ENCODE peak calls at places on chromosomes 2 and 18, in five cellular contexts. J is NT2/D1, Z is GM12878, V is HepG2, H is H1. I is an unnamed sample.

GRCh38 chr2:116879646-116880045 is 934.8 kb upstream of the DDX18 start:
- DNase-seq in J (no peak), Z (no peak), V (no peak), H (no peak), I (no peak)

GRCh38 chr18:75687626-75688025 is 260.1 kb upstream of the SMIM21 start:
- DNase-seq in J (no peak), Z (no peak), V (no peak), H (no peak), I (no peak)

GRCh38 chr2:39871291-39871761 is 92.3 kb upstream of the THUMPD2 start:
- DNase-seq in J (no peak), Z (no peak), V (no peak), H (no peak), I (no peak)

GRCh38 chr2:12923907-12924610 is 207.3 kb downstream of the TRIB2 start:
- DNase-seq in J (no peak), Z (no peak), V (no peak), H (no peak), I (no peak)

GRCh38 chr2:184756885-184757284 is 158.6 kb downstream of the ZNF804A start:
- DNase-seq in J (no peak), Z (no peak), V (no peak), H (no peak), I (no peak)

GRCh38 chr2:17373736-17374135 is 144.5 kb downstream of the RAD51AP2 start:
- DNase-seq in J (no peak), Z (no peak), V (no peak), H (no peak), I (no peak)

GRCh38 chr18:59898609-59899297 is 1.0 kb upstream of the PMAIP1 start:
- DNase-seq in J (no peak), Z (no peak), V (no peak), H (no peak), I (no peak)

GRCh38 chr18:20966795-20967194 is 144.8 kb downstream of the ROCK1 start:
- DNase-seq in J (no peak), Z (no peak), V (no peak), H (no peak), I (no peak)

GRCh38 chr2:127431408-127432023 is 13.3 kb downstream of the PROC start:
- DNase-seq in J (no peak), Z (no peak), V (no peak), H (no peak), I (no peak)

GRCh38 chr2:113133696-113134558 is 6.5 kb downstream of the IL1RN start:
- DNase-seq in J (no peak), Z (no peak), V (no peak), H (no peak), I (no peak)

GRCh38 chr2:168700615-168701245 is 101.7 kb upstream of the NOSTRIN start:
- DNase-seq in J (no peak), Z (no peak), V (no peak), H (no peak), I (no peak)

GRCh38 chr18:8562065-8562464 is 47.2 kb upstream of the RAB12 start:
- DNase-seq in J (no peak), Z (no peak), V (no peak), H (no peak), I (no peak)

GRCh38 chr18:31244737-31245432 is 73.1 kb upstream of the DSG1 start:
- DNase-seq in J (no peak), Z (no peak), V (peak), H (no peak), I (no peak)

GRCh38 chr2:173751245-173751975 is 213.8 kb downstream of the SP3 start:
- DNase-seq in J (no peak), Z (no peak), V (no peak), H (no peak), I (no peak)

GRCh38 chr2:200962821-200963128 is 685 bp downstream of the ORC2 start:
- DNase-seq in J (no peak), Z (no peak), V (no peak), H (no peak), I (no peak)

GRCh38 chr2:48508461-48509124 is 21.4 kb upstream of the STON1 start:
- DNase-seq in J (peak), Z (no peak), V (peak), H (peak), I (no peak)

GRCh38 chr2:21814588-21815192 is 690.9 kb downstream of the TDRD15 start:
- DNase-seq in J (no peak), Z (no peak), V (no peak), H (no peak), I (no peak)

GRCh38 chr18:45248240-45248903 is 366.9 kb upstream of the SLC14A2 start:
- DNase-seq in J (no peak), Z (no peak), V (no peak), H (no peak), I (no peak)

GRCh38 chr2:222862068-222862914 is 1.5 kb downstream of the ACSL3 start:
- DNase-seq in J (no peak), Z (no peak), V (no peak), H (no peak), I (no peak)

GRCh38 chr2:203580846-203581245 is 45.7 kb upstream of the RAPH1 start:
- DNase-seq in J (no peak), Z (no peak), V (no peak), H (no peak), I (no peak)

GRCh38 chr2:21467910-21468309 is 344.1 kb downstream of the TDRD15 start:
- DNase-seq in J (peak), Z (peak), V (no peak), H (no peak), I (no peak)

GRCh38 chr2:50448556-50448955 is 583.4 kb downstream of the NRXN1 start:
- DNase-seq in J (no peak), Z (no peak), V (no peak), H (no peak), I (no peak)

GRCh38 chr2:217102941-217103340 is 243.1 kb upstream of the TNP1 start:
- DNase-seq in J (no peak), Z (no peak), V (no peak), H (no peak), I (no peak)

GRCh38 chr18:47254341-47254939 is 3.0 kb upstream of the SKOR2 start:
- DNase-seq in J (peak), Z (no peak), V (peak), H (no peak), I (peak)

DNA sequence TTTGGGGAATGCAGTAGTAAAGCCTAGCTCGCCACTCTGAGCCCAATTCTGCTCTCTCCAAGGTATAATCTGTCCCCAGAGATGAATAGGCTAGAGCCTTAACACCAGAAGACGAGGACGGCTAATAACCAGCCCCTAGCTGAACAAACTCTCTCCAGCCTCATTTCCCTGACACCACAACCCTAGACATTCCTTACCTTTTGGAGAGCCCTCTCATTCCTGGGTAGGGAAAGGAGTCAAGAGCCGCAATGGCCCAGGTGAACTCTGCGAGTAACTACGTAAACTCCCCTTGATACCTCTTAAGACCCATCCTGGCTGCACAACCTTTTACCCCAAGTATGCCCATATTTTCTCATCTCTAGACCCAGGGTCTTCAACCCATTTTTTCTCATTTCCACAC is 722.9 kb downstream of the BCL11A start:
- DNase-seq in J (no peak), Z (no peak), V (no peak), H (no peak), I (no peak)
- TF ChIP-seq SUZ12 in J (no peak), Z (no peak), V (no peak), H (no peak), I (no peak)

DNA sequence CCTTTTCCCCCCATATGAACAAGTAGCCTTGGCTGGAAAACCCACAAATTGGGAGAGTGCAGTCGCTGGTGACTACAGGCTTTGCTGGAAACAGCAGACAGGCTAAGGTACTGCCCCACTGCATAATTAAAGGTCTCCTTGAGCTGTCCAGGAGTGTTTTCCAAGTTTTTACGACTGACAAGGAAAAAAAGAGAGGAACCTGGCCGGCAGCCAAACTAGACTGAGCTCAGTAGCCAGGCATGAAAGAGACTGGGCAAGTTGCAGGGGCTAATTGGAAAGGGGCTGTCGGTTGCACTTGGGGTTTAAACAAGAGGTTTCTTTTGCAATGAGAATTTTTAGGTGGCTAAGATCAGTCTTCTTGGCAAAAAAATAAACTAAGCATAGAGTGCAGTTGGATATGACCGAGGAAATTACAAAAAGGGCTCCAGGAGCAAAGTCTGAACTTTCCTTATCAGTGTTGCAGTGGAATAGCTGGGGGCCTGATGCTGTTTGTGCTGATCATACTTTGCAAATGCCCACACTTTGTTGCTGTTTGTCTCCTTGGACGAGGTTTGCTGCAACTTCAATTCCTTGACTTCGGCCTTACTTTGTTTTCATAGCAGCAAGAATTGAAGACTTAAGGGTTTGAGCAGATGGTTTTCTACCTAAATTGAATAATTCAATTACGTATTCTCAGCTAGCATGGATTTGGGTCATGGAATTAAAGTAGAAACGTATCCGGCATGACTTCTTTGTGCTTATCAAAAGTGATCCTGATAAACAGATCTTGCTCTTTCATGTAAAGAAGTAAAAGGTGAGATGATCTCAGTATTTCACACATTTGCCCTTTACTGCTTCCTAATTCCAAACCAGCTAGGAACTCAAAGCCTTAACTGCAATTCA is 2.2 kb downstream of the GULP1 start:
- DNase-seq in J (no peak), Z (no peak), V (no peak), H (no peak), I (peak)
- TF ChIP-seq SUZ12 in J (no peak), Z (no peak), V (no peak), H (no peak), I (no peak)

DNA sequence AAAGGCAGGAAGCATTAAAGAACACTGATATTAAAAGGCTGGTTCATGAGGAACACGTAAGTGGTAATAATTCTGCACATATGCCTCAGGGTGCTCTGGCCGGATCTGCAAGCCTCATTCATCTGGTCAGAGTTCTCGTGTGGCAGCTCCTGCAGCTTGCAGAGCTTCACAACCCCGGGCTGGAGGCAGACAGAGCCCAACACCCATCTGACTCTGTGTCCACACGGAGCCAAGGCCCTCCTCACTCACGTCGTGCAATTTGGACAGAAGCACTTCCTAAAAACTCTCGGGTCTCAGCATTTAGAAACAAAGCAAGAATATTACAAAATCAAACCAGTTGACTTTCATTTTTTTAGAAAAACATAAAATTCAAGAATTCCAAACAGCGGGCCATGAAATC is 204.2 kb downstream of the CTIF start:
- DNase-seq in J (no peak), Z (no peak), V (no peak), H (no peak), I (no peak)
- TF ChIP-seq SUZ12 in J (no peak), Z (no peak), V (no peak), H (no peak), I (no peak)

DNA sequence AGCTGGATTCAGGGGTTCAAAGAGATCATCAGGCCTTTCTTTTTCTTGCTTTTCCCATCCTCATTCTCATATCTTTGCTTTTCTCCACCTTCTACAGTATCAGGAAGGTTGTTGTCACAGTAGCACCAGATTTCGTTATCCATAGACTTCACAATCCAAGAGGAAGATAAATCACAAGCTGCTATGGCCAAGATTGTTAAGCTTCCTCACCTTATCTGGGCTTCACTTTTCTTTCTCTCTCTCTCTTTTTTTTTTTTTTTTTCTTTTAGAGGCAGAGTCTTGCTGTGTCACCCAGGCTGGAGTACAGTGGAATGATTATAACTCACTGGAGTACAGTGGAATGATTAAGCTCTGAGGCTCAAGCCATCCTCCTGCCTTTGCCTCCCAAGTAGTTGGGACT is 93.5 kb downstream of the TTC27 start:
- DNase-seq in J (no peak), Z (no peak), V (no peak), H (no peak), I (no peak)
- TF ChIP-seq SUZ12 in J (no peak), Z (no peak), V (no peak), H (no peak), I (no peak)

DNA sequence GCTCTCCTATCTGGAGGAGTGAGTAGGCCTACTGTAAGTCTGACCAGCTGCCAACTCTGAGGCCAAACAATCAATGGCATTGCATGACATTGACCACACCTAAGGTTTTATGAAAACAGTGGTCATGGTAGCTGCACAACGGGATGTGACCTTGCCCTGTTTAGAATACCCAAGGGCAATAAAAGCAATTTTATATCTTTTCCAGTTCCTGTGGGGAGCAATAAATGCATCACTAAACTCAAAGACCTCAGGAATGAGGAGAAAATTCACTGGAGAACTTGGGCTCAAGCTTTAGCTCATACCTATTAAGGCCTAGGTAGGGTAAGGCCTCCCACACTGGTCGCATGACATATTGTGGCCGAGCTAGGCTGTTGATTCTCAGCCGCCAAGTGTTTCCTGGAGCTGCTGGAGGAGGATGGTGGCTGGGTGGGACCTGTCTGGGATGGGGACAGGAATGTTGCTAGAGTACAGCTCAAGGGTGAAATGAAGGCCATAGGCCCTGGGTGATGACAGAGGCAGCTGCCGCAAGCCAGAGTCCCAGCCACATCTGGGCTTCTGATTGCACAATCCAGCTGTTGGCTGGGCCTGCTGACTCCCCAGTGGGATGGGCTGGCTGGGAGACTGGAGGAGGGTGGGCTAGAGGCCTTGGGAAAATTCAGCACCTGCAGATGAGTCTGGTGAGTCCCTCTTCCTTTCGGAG is 313.7 kb downstream of the CYP26B1 start:
- DNase-seq in J (no peak), Z (no peak), V (no peak), H (no peak), I (no peak)
- TF ChIP-seq SUZ12 in J (no peak), Z (no peak), V (no peak), H (no peak), I (no peak)

GRCh38 chr2:234495801-234496441 is 960 bp downstream of the ARL4C start:
- DNase-seq in J (no peak), Z (no peak), V (no peak), H (no peak), I (no peak)

GRCh38 chr2:234494361-234495075 is 2.4 kb downstream of the ARL4C start:
- DNase-seq in J (no peak), Z (no peak), V (no peak), H (no peak), I (no peak)

GRCh38 chr2:234496442-234496834 is 443 bp downstream of the ARL4C start:
- DNase-seq in J (no peak), Z (no peak), V (no peak), H (no peak), I (peak)

GRCh38 chr2:234496835-234497591 is at the start of gene ARL4C:
- DNase-seq in J (peak), Z (no peak), V (peak), H (no peak), I (peak)

GRCh38 chr2:234495076-234495800 is 1.6 kb downstream of the ARL4C start:
- DNase-seq in J (no peak), Z (no peak), V (no peak), H (no peak), I (no peak)
- TF ChIP-seq SUZ12 in J (no peak), Z (no peak), V (no peak), H (no peak), I (no peak)

GRCh38 chr2:142131016-142131714 is at the start of gene LRP1B:
- DNase-seq in J (peak), Z (no peak), V (peak), H (peak), I (peak)
- TF ChIP-seq SUZ12 in J (peak), Z (no peak), V (no peak), H (no peak), I (no peak)

I was measured in HEK293T.